ENCODE peak calls at places on chromosome 15, in four cellular contexts. W is neural crest cell; K is NCI-H1092 treated with DMSO at 0.1 percent for 48 hours; F is stimulated activated CD8-positive, alpha-beta memory T cell treated with anti-CD3 and anti-CD28 coated beads, Interleukin-4, amount 100 ng/mL, for 24 hours. Y is an unnamed sample.

GRCh38 chr15:61660579-61660978 is 399.7 kb downstream of the VPS13C start:
- DNase-seq in W (no peak), K (no peak), F (no peak), Y (no peak)

GRCh38 chr15:69810441-69811071 is 287.2 kb downstream of the TLE3 start:
- DNase-seq in W (no peak), K (no peak), F (no peak), Y (no peak)

GRCh38 chr15:28894631-28895030 is 8.9 kb downstream of the APBA2 start:
- DNase-seq in W (no peak), K (no peak), F (no peak), Y (no peak)

GRCh38 chr15:62462721-62463120 is 297.6 kb upstream of the C2CD4B start:
- DNase-seq in W (no peak), K (no peak), F (no peak), Y (no peak)

GRCh38 chr15:78051622-78052405 is 25.7 kb downstream of the TBC1D2B start:
- DNase-seq in W (no peak), K (peak; percentile 13), F (no peak), Y (no peak)

GRCh38 chr15:62506217-62506805 is 341.2 kb upstream of the C2CD4B start:
- DNase-seq in W (no peak), K (no peak), F (no peak), Y (no peak)

GRCh38 chr15:39925112-39925830 is 5.2 kb upstream of the GPR176 start:
- DNase-seq in W (no peak), K (no peak), F (no peak), Y (no peak)

GRCh38 chr15:71547066-71547465 is 263.3 kb upstream of the NR2E3 start:
- DNase-seq in W (no peak), K (no peak), F (no peak), Y (no peak)

GRCh38 chr15:67080900-67081431 is 15.6 kb downstream of the SMAD3 start:
- DNase-seq in W (no peak), K (no peak), F (peak; percentile 45), Y (peak; percentile 29)

GRCh38 chr15:79657722-79658121 is 225.6 kb downstream of the MINAR1 start:
- DNase-seq in W (no peak), K (no peak), F (no peak), Y (no peak)

GRCh38 chr15:67080118-67080899 is 14.9 kb downstream of the SMAD3 start:
- DNase-seq in W (no peak), K (no peak), F (no peak), Y (no peak)

GRCh38 chr15:73983773-73984172 is 8.3 kb downstream of the STOML1 start:
- DNase-seq in W (no peak), K (no peak), F (no peak), Y (no peak)

GRCh38 chr15:40372966-40373365 is 9.6 kb upstream of the KNSTRN start:
- DNase-seq in W (no peak), K (no peak), F (no peak), Y (no peak)

GRCh38 chr15:71397377-71397776 is 282.1 kb downstream of the THSD4 start:
- DNase-seq in W (no peak), K (no peak), F (no peak), Y (no peak)

GRCh38 chr15:72285402-72285801 is 13.0 kb upstream of the PARP6 start:
- DNase-seq in W (no peak), K (no peak), F (no peak), Y (no peak)

GRCh38 chr15:75024102-75024636 is 779 bp downstream of the PPCDC start:
- DNase-seq in W (no peak), K (peak; percentile 53), F (no peak), Y (no peak)

GRCh38 chr15:73575636-73576247 is 57.4 kb downstream of the NPTN start:
- DNase-seq in W (no peak), K (no peak), F (no peak), Y (no peak)

GRCh38 chr15:62323353-62323752 is 158.3 kb upstream of the C2CD4B start:
- DNase-seq in W (no peak), K (no peak), F (no peak), Y (no peak)

Y was measured in central memory CD4-positive, alpha-beta T cell.